ENCODE peak calls at places on chromosome 1, in eight cellular contexts. K is GM23338, N is HL-60, F is GM12878, B is SK-N-SH, O is HepG2, S is HCT116, V is K562. D is an unnamed sample.

GRCh38 chr1:21072721-21073120 is 104.0 kb downstream of the EIF4G3 start:
- DNase-seq in S (no peak), O (no peak), K (no peak), F (no peak), B (no peak), V (no peak), N (no peak), D (no peak)

GRCh38 chr1:176206006-176206960 is 803 bp downstream of the COP1 start:
- DNase-seq in K (peak; percentile 80), S (no peak), V (no peak), F (no peak), N (peak; percentile 38), B (peak; percentile 63), O (peak; percentile 38), D (peak; percentile 25)

GRCh38 chr1:87852410-87853202 is 523.9 kb downstream of the LMO4 start:
- DNase-seq in B (no peak), O (no peak), K (no peak), F (no peak), S (no peak), N (no peak), V (no peak), D (no peak)

GRCh38 chr1:150973826-150974579 is 632 bp downstream of the CERS2 start:
- DNase-seq in V (peak; percentile 62), O (no peak), F (no peak), S (no peak), K (peak; percentile 53), N (peak; percentile 57), B (peak; percentile 83), D (no peak)

GRCh38 chr1:9929431-9930385 is 13.5 kb downstream of the LZIC start:
- DNase-seq in O (peak; percentile 97), N (no peak), K (peak; percentile 87), S (no peak), B (no peak), V (peak; percentile 63), F (no peak), D (no peak)

GRCh38 chr1:53131590-53131938 is 10.9 kb downstream of the SLC1A7 start:
- DNase-seq in K (no peak), S (no peak), F (no peak), O (no peak), N (no peak), B (no peak), V (no peak), D (no peak)

GRCh38 chr1:209109001-209109785 is 474.3 kb upstream of the CAMK1G start:
- DNase-seq in K (no peak), O (no peak), N (no peak), S (no peak), B (no peak), F (no peak), V (no peak), D (no peak)

GRCh38 chr1:57204091-57204490 is 219.8 kb downstream of the DAB1 start:
- DNase-seq in V (no peak), K (no peak), B (no peak), O (no peak), N (no peak), F (peak; percentile 12), S (no peak), D (no peak)

GRCh38 chr1:10107985-10108663 is 75.4 kb downstream of the UBE4B start:
- DNase-seq in N (no peak), V (no peak), B (no peak), K (no peak), F (no peak), O (no peak), S (peak; percentile 91), D (no peak)

GRCh38 chr1:20212685-20213331 is 26.5 kb upstream of the PLA2G2C start:
- DNase-seq in S (peak; percentile 54), F (no peak), N (peak; percentile 56), O (peak; percentile 31), B (peak; percentile 82), K (peak; percentile 96), V (peak; percentile 75), D (peak; percentile 48)

GRCh38 chr1:117101334-117101733 is 20.2 kb downstream of the TRIM45 start:
- DNase-seq in V (no peak), S (no peak), N (no peak), F (no peak), B (no peak), K (no peak), O (no peak), D (no peak)

GRCh38 chr1:117107364-117107763 is 14.2 kb downstream of the TRIM45 start:
- DNase-seq in V (no peak), F (no peak), O (no peak), B (no peak), S (no peak), N (no peak), K (no peak), D (no peak)

GRCh38 chr1:117110774-117111173 is 10.8 kb downstream of the TRIM45 start:
- DNase-seq in N (no peak), O (no peak), B (no peak), V (no peak), K (no peak), S (no peak), F (no peak), D (no peak)

GRCh38 chr1:117106478-117106877 is 15.1 kb downstream of the TRIM45 start:
- DNase-seq in V (no peak), K (no peak), O (no peak), N (no peak), S (no peak), B (no peak), F (no peak), D (no peak)

DNA sequence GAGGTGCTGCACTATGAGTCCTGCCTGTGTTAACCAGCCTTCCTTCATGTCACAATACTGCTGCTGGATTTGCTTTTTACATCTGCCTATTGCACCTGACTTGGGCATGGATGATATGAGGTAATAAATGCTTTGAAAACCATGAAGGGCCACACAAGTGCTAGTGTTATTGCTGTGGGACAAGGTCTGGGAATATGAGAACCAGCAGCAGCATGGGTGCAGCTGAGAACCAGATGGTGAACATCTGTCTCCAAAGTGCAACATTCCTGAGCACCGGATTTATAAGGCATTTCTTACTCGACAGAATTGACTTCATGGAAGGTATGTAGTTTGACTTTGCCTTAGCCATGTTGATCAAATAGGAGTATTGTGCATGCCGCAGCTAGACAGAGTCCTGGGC is 16.5 kb downstream of the TRIM45 start:
- DNase-seq in B (no peak), V (no peak), F (no peak), K (no peak), S (no peak), N (no peak), O (no peak), D (no peak)
- TF ChIP-seq REST in B (no peak), V (no peak), F (no peak), K (no peak), S (no peak), N (no peak), O (no peak), D (no peak)

GRCh38 chr1:33815061-33815460 is 48.8 kb upstream of the HMGB4 start:
- DNase-seq in K (no peak), V (no peak), B (no peak), S (no peak), O (no peak), N (no peak), F (no peak), D (no peak)

GRCh38 chr1:33805988-33806387 is 57.9 kb upstream of the HMGB4 start:
- DNase-seq in O (no peak), S (no peak), K (peak; percentile 2), V (no peak), F (no peak), N (no peak), B (no peak), D (no peak)

GRCh38 chr1:33814166-33814565 is 49.7 kb upstream of the HMGB4 start:
- DNase-seq in B (no peak), N (no peak), O (no peak), V (no peak), S (no peak), F (no peak), K (no peak), D (no peak)

DNA sequence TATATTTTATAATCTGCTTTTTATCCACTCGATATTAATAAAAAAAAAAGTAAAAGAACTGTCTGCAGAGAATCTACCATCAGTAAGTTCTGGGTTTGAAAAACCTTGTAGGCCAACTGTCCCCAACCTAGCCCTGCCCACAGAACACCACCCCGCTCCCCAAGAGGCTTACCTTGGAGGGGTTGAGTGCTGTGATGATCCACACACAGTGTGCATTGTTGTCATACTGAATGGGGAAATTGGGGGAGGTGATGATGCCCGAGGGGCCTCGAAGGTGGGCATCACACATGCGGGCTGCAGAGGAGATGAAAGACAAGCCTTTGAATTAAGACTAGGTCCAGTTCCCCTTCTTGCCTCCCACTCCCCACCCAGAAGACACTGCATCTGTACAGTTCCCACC is 53.3 kb upstream of the HMGB4 start:
- DNase-seq in B (no peak), S (no peak), N (no peak), F (no peak), O (no peak), K (no peak), V (no peak), D (no peak)
- TF ChIP-seq REST in B (no peak), S (no peak), N (no peak), F (no peak), O (no peak), K (no peak), V (no peak), D (no peak)

GRCh38 chr1:170164103-170164763 is 18.5 kb downstream of the NTMT2 start:
- DNase-seq in B (no peak), O (no peak), K (no peak), S (no peak), F (no peak), N (no peak), V (no peak), D (no peak)

GRCh38 chr1:170166518-170167180 is 20.9 kb downstream of the NTMT2 start:
- DNase-seq in S (no peak), N (no peak), K (no peak), F (no peak), O (no peak), V (no peak), B (no peak), D (no peak)

GRCh38 chr1:170162385-170163226 is 16.8 kb downstream of the NTMT2 start:
- DNase-seq in S (no peak), K (peak; percentile 9), F (no peak), V (no peak), O (peak; percentile 9), B (no peak), N (no peak), D (no peak)

DNA sequence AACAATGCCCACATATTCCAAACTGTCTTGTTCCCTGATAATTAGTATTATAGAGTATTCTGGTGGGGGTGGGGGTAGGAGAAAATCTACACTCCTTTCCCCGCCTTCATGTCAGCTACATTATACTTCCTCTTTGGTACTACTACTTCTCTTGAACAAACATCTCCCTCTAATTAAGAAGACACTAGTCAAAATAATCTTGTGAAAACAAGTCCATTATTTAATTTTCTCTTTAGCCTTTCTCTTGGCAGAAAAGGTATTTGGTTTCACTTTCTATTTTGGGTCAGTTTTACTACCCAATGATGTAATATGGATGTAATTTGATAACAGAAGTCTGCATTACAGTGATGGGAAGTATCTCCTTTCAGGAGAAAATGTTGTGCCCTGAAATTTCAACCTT is 22.5 kb downstream of the NTMT2 start:
- DNase-seq in V (no peak), B (no peak), O (no peak), K (no peak), S (no peak), F (no peak), N (no peak), D (no peak)
- TF ChIP-seq REST in V (no peak), B (no peak), O (no peak), K (no peak), S (no peak), F (no peak), N (no peak), D (no peak)

DNA sequence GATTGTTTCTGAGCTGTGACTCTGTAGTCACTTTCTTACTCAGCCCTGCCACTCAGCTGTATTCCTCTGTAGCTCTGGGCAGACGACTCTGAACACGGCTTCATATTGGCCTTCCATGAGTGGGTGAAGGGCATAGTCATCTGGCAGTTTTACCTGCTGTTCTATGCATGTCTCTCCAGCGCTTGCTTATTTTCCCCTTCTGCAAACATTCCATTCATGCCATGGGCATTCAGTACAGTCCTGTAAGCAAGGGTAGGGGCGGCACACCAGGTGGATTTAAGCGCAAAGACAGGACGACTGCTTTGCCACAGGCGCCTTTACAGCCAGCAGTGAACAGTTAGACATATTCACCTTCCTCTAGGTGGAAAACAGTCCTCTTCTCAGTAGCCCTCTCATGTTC is 4.4 kb upstream of the WDR26 start:
- DNase-seq in B (no peak), N (no peak), O (peak; percentile 91), V (no peak), K (no peak), S (no peak), F (no peak), D (no peak)
- TF ChIP-seq REST in B (no peak), N (no peak), O (no peak), V (no peak), K (no peak), S (no peak), F (no peak), D (no peak)

D was measured in A549.